ENCODE peak calls at places on chromosomes 12 and 14, in eight cellular contexts. B is IMR-90, X is body of pancreas, Q is spleen, M is HepG2, E is ovary, K is transverse colon, I is aorta. Z is an unnamed sample.

GRCh38 chr14:90419200-90419599 is 22.4 kb downstream of the CALM1 start:
- DNase-seq in B (peak; percentile 98), X (peak; percentile 80), Q (no peak), M (no peak), E (peak; percentile 88), K (peak; percentile 60), I (peak; percentile 93), Z (peak; percentile 74)

GRCh38 chr12:107545737-107546363 is 139.7 kb upstream of the PWP1 start:
- DNase-seq in B (peak; percentile 37), X (no peak), Q (no peak), M (no peak), E (no peak), K (no peak), I (no peak), Z (no peak)

GRCh38 chr12:104823985-104824441 is 134.1 kb downstream of the SLC41A2 start:
- DNase-seq in B (no peak), X (no peak), Q (peak; percentile 78), M (no peak), E (no peak), K (no peak), I (peak; percentile 56), Z (no peak)

GRCh38 chr12:92930421-92930820 is 1.3 kb upstream of the EEA1 start:
- DNase-seq in B (no peak), X (no peak), Q (no peak), M (no peak), E (no peak), K (no peak), I (no peak), Z (no peak)

GRCh38 chr14:66066991-66067788 is 419.0 kb upstream of the CCDC196 start:
- DNase-seq in B (no peak), X (no peak), Q (no peak), M (no peak), E (no peak), K (no peak), I (no peak), Z (no peak)

GRCh38 chr14:81682134-81682533 is 148.5 kb upstream of the SEL1L start:
- DNase-seq in B (no peak), X (no peak), Q (no peak), M (no peak), E (no peak), K (no peak), I (no peak), Z (no peak)

GRCh38 chr14:100405752-100406455 is 82.8 kb downstream of the SLC25A47 start:
- DNase-seq in B (no peak), X (peak; percentile 65), Q (no peak), M (no peak), E (no peak), K (no peak), I (no peak), Z (no peak)

GRCh38 chr12:67091204-67091603 is 178.0 kb upstream of the CAND1 start:
- DNase-seq in B (no peak), X (peak; percentile 61), Q (no peak), M (no peak), E (no peak), K (no peak), I (no peak), Z (no peak)

GRCh38 chr12:128068211-128068610 is 198.8 kb upstream of the TMEM132C start:
- DNase-seq in B (no peak), X (no peak), Q (no peak), M (no peak), E (no peak), K (no peak), I (no peak), Z (no peak)

GRCh38 chr14:72665259-72665658 is 228.6 kb downstream of the DPF3 start:
- DNase-seq in B (peak; percentile 100), X (no peak), Q (no peak), M (peak; percentile 7), E (no peak), K (no peak), I (no peak), Z (no peak)

GRCh38 chr12:115932073-115932472 is 345.4 kb downstream of the MED13L start:
- DNase-seq in B (no peak), X (no peak), Q (no peak), M (no peak), E (no peak), K (no peak), I (no peak), Z (no peak)

GRCh38 chr12:89695100-89695499 is 13.5 kb downstream of the ATP2B1 start:
- DNase-seq in B (peak; percentile 77), X (no peak), Q (no peak), M (no peak), E (no peak), K (no peak), I (no peak), Z (no peak)

GRCh38 chr12:89692442-89692841 is 16.2 kb downstream of the ATP2B1 start:
- DNase-seq in B (no peak), X (no peak), Q (no peak), M (no peak), E (no peak), K (no peak), I (no peak), Z (no peak)

GRCh38 chr12:89694542-89694941 is 14.1 kb downstream of the ATP2B1 start:
- DNase-seq in B (no peak), X (no peak), Q (no peak), M (no peak), E (no peak), K (no peak), I (no peak), Z (no peak)

GRCh38 chr12:89695830-89696229 is 12.8 kb downstream of the ATP2B1 start:
- DNase-seq in B (no peak), X (no peak), Q (no peak), M (no peak), E (no peak), K (no peak), I (no peak), Z (no peak)

DNA sequence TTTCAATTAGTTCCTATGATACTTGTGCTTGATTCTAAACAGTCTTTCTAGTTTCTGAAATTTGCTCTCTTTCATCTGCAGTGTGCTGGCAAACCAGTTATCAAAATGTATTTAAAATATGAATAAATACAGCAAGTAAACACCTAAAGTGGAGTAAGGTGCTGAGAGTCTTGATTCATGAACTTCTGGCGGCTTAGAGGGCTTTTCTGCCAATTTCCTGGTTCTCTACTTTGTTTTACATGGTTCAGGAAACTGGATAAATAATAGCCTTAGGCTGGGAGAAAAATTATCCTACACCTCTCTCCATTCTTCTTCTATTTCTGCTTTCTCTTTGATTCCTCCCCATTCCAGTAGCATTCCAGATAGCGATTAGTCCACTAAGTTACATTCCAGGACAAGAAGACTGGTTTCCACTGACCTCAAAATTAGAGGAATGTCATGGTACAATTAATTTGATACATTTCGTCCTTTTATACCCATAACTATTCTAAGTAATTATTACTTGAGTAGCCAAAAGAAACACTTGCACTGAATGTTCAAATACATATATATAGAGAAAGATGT is 14.9 kb downstream of the ATP2B1 start:
- DNase-seq in B (no peak), X (no peak), Q (no peak), M (no peak), E (no peak), K (no peak), I (no peak), Z (no peak)
- H3K4me1 ChIP-seq in B (peaks cover 3% of the 10 kb centered on the region), X (peaks cover 26% of the 10 kb centered on the region), Q (peaks cover 72% of the 10 kb centered on the region), M (peaks cover 46% of the 10 kb centered on the region), E (no peaks in the 10 kb centered on the region), K (peaks cover 9% of the 10 kb centered on the region), I (peaks cover 2% of the 10 kb centered on the region), Z (peaks cover 18% of the 10 kb centered on the region)

DNA sequence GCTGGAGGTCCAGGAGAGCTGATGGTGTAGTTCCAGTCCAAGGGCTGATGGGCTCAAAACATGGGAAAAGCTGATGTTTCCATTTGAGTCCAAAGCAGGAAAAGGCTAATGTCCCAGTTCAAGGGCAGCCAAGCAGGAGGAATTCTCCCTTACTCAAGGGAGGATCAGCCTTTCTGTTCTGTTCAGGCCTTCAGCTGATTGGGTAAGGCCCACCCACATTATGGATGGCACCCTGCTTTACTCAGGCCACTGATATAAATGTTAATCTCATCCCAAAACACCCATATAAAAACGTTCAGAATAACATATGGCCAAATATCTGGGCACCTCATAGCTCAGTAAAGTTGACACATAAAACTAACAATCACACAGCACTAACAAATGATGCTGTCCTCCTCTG is 64.1 kb downstream of the SAMD4A start:
- DNase-seq in B (no peak), X (no peak), Q (no peak), M (no peak), E (no peak), K (no peak), I (no peak), Z (no peak)
- H3K4me1 ChIP-seq in B (peaks cover 13% of the 10 kb centered on the region), X (no peaks in the 10 kb centered on the region), Q (peaks cover 45% of the 10 kb centered on the region), M (peaks cover 23% of the 10 kb centered on the region), E (peaks cover 5% of the 10 kb centered on the region), K (peaks cover 13% of the 10 kb centered on the region), I (peaks cover 10% of the 10 kb centered on the region), Z (peaks cover 5% of the 10 kb centered on the region)

GRCh38 chr14:104692261-104692938 is 3.0 kb downstream of the INF2 start:
- DNase-seq in B (no peak), X (no peak), Q (no peak), M (no peak), E (no peak), K (no peak), I (no peak), Z (no peak)
- H3K4me1 ChIP-seq in B (peaks cover 48% of the 10 kb centered on the region), X (peaks cover 38% of the 10 kb centered on the region), Q (peaks cover 89% of the 10 kb centered on the region), M (peaks cover 40% of the 10 kb centered on the region), E (peaks cover 20% of the 10 kb centered on the region), K (peaks cover 52% of the 10 kb centered on the region), I (no peaks in the 10 kb centered on the region), Z (peaks cover 90% of the 10 kb centered on the region)

DNA sequence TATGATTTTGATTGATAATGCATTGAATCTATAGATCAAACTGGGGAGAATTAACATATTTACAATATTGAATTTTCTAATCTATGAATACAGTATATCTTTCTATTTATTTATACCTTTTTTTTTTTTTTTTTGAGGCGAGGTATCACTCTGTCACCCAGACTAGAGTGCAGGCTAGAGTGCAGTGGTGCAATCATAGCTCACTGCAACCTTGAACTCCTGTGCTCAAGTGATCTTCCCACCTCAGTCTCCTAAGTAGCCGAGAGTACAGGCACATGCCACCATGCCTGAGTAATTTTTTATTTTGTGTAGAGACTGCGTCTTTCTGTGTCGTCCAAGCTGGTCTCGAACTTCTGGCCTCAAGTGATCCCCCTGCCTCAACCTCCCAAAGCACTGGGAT is 20.4 kb downstream of the LTBR start:
- DNase-seq in B (no peak), X (no peak), Q (no peak), M (no peak), E (no peak), K (no peak), I (no peak), Z (no peak)
- H3K4me1 ChIP-seq in B (no peaks in the 10 kb centered on the region), X (no peaks in the 10 kb centered on the region), Q (no peaks in the 10 kb centered on the region), M (no peaks in the 10 kb centered on the region), E (no peaks in the 10 kb centered on the region), K (no peaks in the 10 kb centered on the region), I (no peaks in the 10 kb centered on the region), Z (no peaks in the 10 kb centered on the region)